ENCODE peak calls at places on chromosomes 12 and 14, in seven cellular contexts. One of them, this sample, is unnamed.

GRCh38 chr12:113818833-113819232 is 147.3 kb downstream of the RBM19 start:
- DNase-seq in dermis microvascular lymphatic vessel endothelial cell: no peak
- DNase-seq in NCI-H460: no peak
- DNase-seq in esophagus squamous epithelium: no peak
- DNase-seq in OCI-LY7: no peak
- DNase-seq in NCI-H1048: no peak
- DNase-seq in NCI-H1092 treated with DMSO at 0.1 percent for 48 hours: no peak
- DNase-seq in this sample: no peak

GRCh38 chr14:105281354-105282097 is 19.3 kb downstream of the BRF1 start:
- DNase-seq in esophagus squamous epithelium: no peak
- DNase-seq in dermis microvascular lymphatic vessel endothelial cell: peak; percentile 84
- DNase-seq in NCI-H1092 treated with DMSO at 0.1 percent for 48 hours: no peak
- DNase-seq in NCI-H460: peak; percentile 46
- DNase-seq in OCI-LY7: peak; percentile 71
- DNase-seq in NCI-H1048: no peak
- DNase-seq in this sample: no peak

GRCh38 chr12:114674201-114675047 is 9.6 kb downstream of the TBX3 start:
- DNase-seq in NCI-H1048: no peak
- DNase-seq in dermis microvascular lymphatic vessel endothelial cell: no peak
- DNase-seq in NCI-H460: no peak
- DNase-seq in esophagus squamous epithelium: no peak
- DNase-seq in NCI-H1092 treated with DMSO at 0.1 percent for 48 hours: no peak
- DNase-seq in OCI-LY7: no peak
- DNase-seq in this sample: no peak

GRCh38 chr12:105164068-105164467 is 56.5 kb downstream of the WASHC4 start:
- DNase-seq in OCI-LY7: no peak
- DNase-seq in esophagus squamous epithelium: no peak
- DNase-seq in NCI-H1092 treated with DMSO at 0.1 percent for 48 hours: no peak
- DNase-seq in NCI-H1048: no peak
- DNase-seq in dermis microvascular lymphatic vessel endothelial cell: no peak
- DNase-seq in NCI-H460: no peak
- DNase-seq in this sample: no peak

GRCh38 chr14:46381674-46382073 is 269.9 kb downstream of the RPL10L start:
- DNase-seq in OCI-LY7: no peak
- DNase-seq in NCI-H1048: no peak
- DNase-seq in esophagus squamous epithelium: no peak
- DNase-seq in NCI-H460: no peak
- DNase-seq in dermis microvascular lymphatic vessel endothelial cell: no peak
- DNase-seq in NCI-H1092 treated with DMSO at 0.1 percent for 48 hours: no peak
- DNase-seq in this sample: no peak

GRCh38 chr12:93507151-93507550 is 39.8 kb downstream of the MRPL42 start:
- DNase-seq in NCI-H1048: no peak
- DNase-seq in NCI-H460: no peak
- DNase-seq in dermis microvascular lymphatic vessel endothelial cell: no peak
- DNase-seq in esophagus squamous epithelium: no peak
- DNase-seq in OCI-LY7: no peak
- DNase-seq in NCI-H1092 treated with DMSO at 0.1 percent for 48 hours: no peak
- DNase-seq in this sample: no peak

GRCh38 chr14:61280092-61280525 is 1.0 kb downstream of the TMEM30B start:
- DNase-seq in NCI-H1092 treated with DMSO at 0.1 percent for 48 hours: no peak
- DNase-seq in OCI-LY7: no peak
- DNase-seq in NCI-H1048: no peak
- DNase-seq in esophagus squamous epithelium: no peak
- DNase-seq in NCI-H460: no peak
- DNase-seq in dermis microvascular lymphatic vessel endothelial cell: no peak
- DNase-seq in this sample: no peak

GRCh38 chr12:48972213-48973021 is 882 bp upstream of the WNT10B start:
- DNase-seq in OCI-LY7: no peak
- DNase-seq in NCI-H460: no peak
- DNase-seq in esophagus squamous epithelium: no peak
- DNase-seq in NCI-H1048: no peak
- DNase-seq in dermis microvascular lymphatic vessel endothelial cell: no peak
- DNase-seq in NCI-H1092 treated with DMSO at 0.1 percent for 48 hours: no peak
- DNase-seq in this sample: no peak

GRCh38 chr12:108270035-108270840 is 68.9 kb downstream of the CMKLR1 start:
- DNase-seq in NCI-H460: no peak
- DNase-seq in esophagus squamous epithelium: no peak
- DNase-seq in NCI-H1092 treated with DMSO at 0.1 percent for 48 hours: no peak
- DNase-seq in dermis microvascular lymphatic vessel endothelial cell: no peak
- DNase-seq in OCI-LY7: no peak
- DNase-seq in NCI-H1048: no peak
- DNase-seq in this sample: no peak

GRCh38 chr14:75771614-75772013 is 110.6 kb downstream of the TTLL5 start:
- DNase-seq in NCI-H1048: no peak
- DNase-seq in NCI-H1092 treated with DMSO at 0.1 percent for 48 hours: no peak
- DNase-seq in esophagus squamous epithelium: no peak
- DNase-seq in dermis microvascular lymphatic vessel endothelial cell: no peak
- DNase-seq in OCI-LY7: no peak
- DNase-seq in NCI-H460: no peak
- DNase-seq in this sample: no peak

This sample was measured in glomerular endothelial cell.